ENCODE peak calls at places on chromosomes 4 and X, in five cellular contexts. Y, Z, A, T and F are unnamed samples.

GRCh38 chr4:166421556-166422156 is 548.6 kb downstream of the TLL1 start:
- DNase-seq in Y (no peak), Z (no peak), A (no peak), T (no peak), F (no peak)

GRCh38 chrX:101206471-101206870 is 13.1 kb upstream of the DRP2 start:
- DNase-seq in Y (peak; percentile 3), Z (peak; percentile 29), A (no peak), T (no peak), F (peak; percentile 28)

GRCh38 chr4:22348410-22348809 is 167.5 kb downstream of the ADGRA3 start:
- DNase-seq in Y (no peak), Z (no peak), A (no peak), T (no peak), F (no peak)

GRCh38 chrX:12702509-12703091 is 88.6 kb upstream of the PRPS2 start:
- DNase-seq in Y (no peak), Z (peak; percentile 3), A (no peak), T (no peak), F (peak; percentile 16)

GRCh38 chr4:25065451-25065850 is 34.7 kb upstream of the LGI2 start:
- DNase-seq in Y (no peak), Z (no peak), A (no peak), T (no peak), F (no peak)

GRCh38 chr4:102501635-102502382 is 650 bp downstream of the NFKB1 start:
- DNase-seq in Y (peak; percentile 89), Z (peak; percentile 84), A (peak; percentile 88), T (peak; percentile 57), F (peak; percentile 59)

GRCh38 chr4:184011810-184012209 is 106.7 kb downstream of the STOX2 start:
- DNase-seq in Y (no peak), Z (no peak), A (no peak), T (no peak), F (no peak)

GRCh38 chr4:54658321-54659093 is 750 bp downstream of the KIT start:
- DNase-seq in Y (peak; percentile 42), Z (peak; percentile 75), A (peak; percentile 81), T (no peak), F (peak; percentile 73)

GRCh38 chr4:100986360-100986868 is 360.9 kb downstream of the PPP3CA start:
- DNase-seq in Y (no peak), Z (peak; percentile 2), A (no peak), T (no peak), F (no peak)

GRCh38 chr4:162838671-162839070 is 328.0 kb downstream of the NAF1 start:
- DNase-seq in Y (no peak), Z (no peak), A (no peak), T (no peak), F (no peak)

GRCh38 chrX:95059909-95060308 is 1385.9 kb downstream of the FAM133A start:
- DNase-seq in Y (no peak), Z (no peak), A (no peak), T (no peak), F (no peak)

GRCh38 chr4:39518484-39518883 is 8.8 kb downstream of the UGDH start:
- DNase-seq in Y (no peak), Z (no peak), A (no peak), T (no peak), F (no peak)

GRCh38 chr4:158193171-158193749 is 17.0 kb upstream of the TMEM144 start:
- DNase-seq in Y (peak; percentile 58), Z (peak; percentile 37), A (no peak), T (no peak), F (peak; percentile 25)

GRCh38 chr4:80101768-80102116 is 28.7 kb upstream of the ANTXR2 start:
- DNase-seq in Y (no peak), Z (no peak), A (no peak), T (no peak), F (no peak)

GRCh38 chr4:40168070-40168469 is 28.8 kb upstream of the RHOH start:
- DNase-seq in Y (no peak), Z (no peak), A (no peak), T (no peak), F (no peak)

GRCh38 chr4:78666830-78667258 is 109.3 kb upstream of the BMP2K start:
- DNase-seq in Y (no peak), Z (no peak), A (no peak), T (no peak), F (no peak)

DNA sequence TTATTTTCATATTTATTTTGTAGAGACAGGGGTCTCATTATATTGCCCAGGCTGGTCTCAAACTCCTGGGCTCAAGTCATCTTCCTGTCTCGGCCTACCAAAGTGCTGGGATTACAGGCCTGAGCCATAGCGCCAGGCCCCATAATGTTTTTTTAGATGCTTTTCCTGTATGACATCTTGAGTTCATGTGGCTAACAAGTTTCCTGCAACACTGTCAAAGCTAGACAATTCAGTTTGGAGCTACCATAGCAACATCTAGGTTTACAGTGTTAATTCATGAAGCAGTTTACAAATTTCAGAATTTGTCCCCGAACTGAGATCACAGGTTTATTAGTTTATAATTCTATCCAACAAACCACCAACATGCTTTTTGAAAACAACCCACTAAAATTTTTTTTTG is 6.4 kb upstream of the IL13RA2 start:
- DNase-seq in Y (no peak), Z (no peak), A (no peak), T (no peak), F (no peak)
- H3K27me3 ChIP-seq in Y (no peaks in the 10 kb centered on the region), Z (no peaks in the 10 kb centered on the region), A (no peaks in the 10 kb centered on the region), T (no peaks in the 10 kb centered on the region), F (no peaks in the 10 kb centered on the region)

DNA sequence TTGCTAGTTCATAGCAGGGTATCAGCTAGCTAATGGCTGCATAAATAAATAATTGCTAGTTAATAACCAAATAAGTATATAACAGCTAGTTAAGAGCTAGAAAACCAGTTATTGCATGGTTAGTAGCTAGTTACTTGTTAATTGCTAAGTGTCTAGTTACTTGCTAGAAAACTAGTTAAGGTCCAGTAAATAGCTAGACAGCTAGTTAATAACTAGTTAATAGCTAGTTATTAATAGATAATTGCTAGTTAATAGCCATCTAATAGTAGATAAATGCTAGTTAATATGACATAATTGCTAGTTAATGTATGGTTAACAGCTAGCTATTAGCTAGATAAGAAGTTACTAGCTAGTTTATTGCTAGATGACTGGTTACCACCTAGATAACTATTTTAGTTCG is 629.9 kb upstream of the CT83 start:
- DNase-seq in Y (no peak), Z (no peak), A (no peak), T (no peak), F (no peak)
- H3K27me3 ChIP-seq in Y (no peaks in the 10 kb centered on the region), Z (no peaks in the 10 kb centered on the region), A (no peaks in the 10 kb centered on the region), T (no peaks in the 10 kb centered on the region), F (no peaks in the 10 kb centered on the region)

DNA sequence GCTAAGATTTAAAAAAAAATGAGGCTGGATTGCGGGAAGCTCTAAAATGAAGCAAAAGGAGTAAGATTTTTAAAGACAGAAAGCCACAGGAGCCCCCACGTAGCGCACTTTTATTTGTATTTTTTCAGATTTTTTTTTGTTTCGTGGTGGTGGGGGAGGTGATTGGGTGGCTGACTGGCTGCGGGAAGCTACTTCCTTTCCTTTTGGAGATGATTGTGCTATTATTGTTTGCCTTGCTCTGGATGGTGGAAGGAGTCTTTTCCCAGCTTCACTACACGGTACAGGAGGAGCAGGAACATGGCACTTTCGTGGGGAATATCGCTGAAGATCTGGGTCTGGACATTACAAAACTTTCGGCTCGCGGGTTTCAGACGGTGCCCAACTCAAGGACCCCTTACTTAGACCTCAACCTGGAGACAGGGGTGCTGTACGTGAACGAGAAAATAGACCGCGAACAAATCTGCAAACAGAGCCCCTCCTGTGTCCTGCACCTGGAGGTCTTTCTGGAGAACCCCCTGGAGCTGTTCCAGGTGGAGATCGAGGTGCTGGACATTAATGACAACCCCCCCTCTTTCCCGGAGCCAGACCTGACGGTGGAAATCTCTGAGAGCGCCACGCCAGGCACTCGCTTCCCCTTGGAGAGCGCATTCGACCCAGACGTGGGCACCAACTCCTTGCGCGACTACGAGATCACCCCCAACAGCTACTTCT is 993 bp downstream of the PCDH10 start:
- DNase-seq in Y (no peak), Z (no peak), A (no peak), T (no peak), F (peak; percentile 6)
- H3K27me3 ChIP-seq in Y (peaks cover 11% of the 10 kb centered on the region), Z (no peaks in the 10 kb centered on the region), A (no peaks in the 10 kb centered on the region), T (no peaks in the 10 kb centered on the region), F (peaks cover 70% of the 10 kb centered on the region)

GRCh38 chr4:186441502-186441901 is 113.9 kb downstream of the MTNR1A start:
- DNase-seq in Y (no peak), Z (no peak), A (no peak), T (no peak), F (no peak)
- H3K27me3 ChIP-seq in Y (no peaks in the 10 kb centered on the region), Z (no peaks in the 10 kb centered on the region), A (no peaks in the 10 kb centered on the region), T (no peaks in the 10 kb centered on the region), F (no peaks in the 10 kb centered on the region)

DNA sequence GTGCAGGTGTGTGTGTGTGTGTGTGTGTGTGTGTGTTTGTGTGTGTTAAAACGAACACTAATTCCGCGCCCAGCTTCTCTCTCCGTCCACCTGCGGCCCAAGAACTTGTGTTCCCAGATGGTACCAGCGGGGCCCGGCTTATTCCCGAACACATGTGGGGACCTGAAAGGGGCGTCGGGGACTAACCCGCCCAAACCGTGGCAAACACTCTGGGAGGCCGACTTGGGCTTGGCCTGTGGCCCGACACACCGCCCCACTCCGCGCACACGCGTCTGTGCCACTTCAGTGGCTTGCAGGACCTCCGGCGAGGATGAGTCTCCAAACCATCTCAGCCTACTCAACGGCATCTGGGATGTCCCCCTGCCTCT is 870 bp upstream of the HHIP start:
- DNase-seq in Y (no peak), Z (no peak), A (no peak), T (no peak), F (no peak)
- H3K27me3 ChIP-seq in Y (peaks cover 7% of the 10 kb centered on the region), Z (no peaks in the 10 kb centered on the region), A (no peaks in the 10 kb centered on the region), T (peaks cover 7% of the 10 kb centered on the region), F (peaks cover 49% of the 10 kb centered on the region)

DNA sequence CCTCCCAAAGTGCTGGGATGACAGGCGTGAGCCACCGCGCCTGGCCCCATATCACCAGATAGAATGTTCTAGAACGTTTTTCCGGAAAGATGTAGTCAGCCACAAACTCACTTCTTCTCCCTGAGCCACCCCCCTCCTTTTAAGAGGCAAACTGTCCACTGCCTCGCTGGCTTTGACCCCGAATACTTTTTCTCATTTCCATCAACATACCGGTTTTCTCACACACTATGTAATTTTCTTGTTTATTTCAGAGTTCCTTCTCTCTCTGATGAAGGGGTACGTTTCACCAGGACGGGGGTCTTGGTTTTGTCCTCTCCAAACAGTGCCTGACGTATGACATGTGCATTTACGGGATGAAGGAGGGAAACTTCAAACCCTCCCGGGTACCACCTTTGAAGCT is 74.0 kb downstream of the CRLF2 start:
- DNase-seq in Y (no peak), Z (no peak), A (no peak), T (no peak), F (no peak)
- H3K27me3 ChIP-seq in Y (no peaks in the 10 kb centered on the region), Z (no peaks in the 10 kb centered on the region), A (no peaks in the 10 kb centered on the region), T (no peaks in the 10 kb centered on the region), F (no peaks in the 10 kb centered on the region)

GRCh38 chr4:1002131-1002630 is 9.0 kb upstream of the SLC26A1 start:
- DNase-seq in Y (no peak), Z (peak; percentile 49), A (peak; percentile 65), T (no peak), F (peak; percentile 87)
- H3K27me3 ChIP-seq in Y (peaks cover 13% of the 10 kb centered on the region), Z (no peaks in the 10 kb centered on the region), A (no peaks in the 10 kb centered on the region), T (peaks cover 20% of the 10 kb centered on the region), F (peaks cover 46% of the 10 kb centered on the region)

GRCh38 chrX:2692221-2693122 is 1.4 kb downstream of the CD99 start:
- DNase-seq in Y (peak; percentile 52), Z (no peak), A (peak; percentile 81), T (no peak), F (peak; percentile 63)
- H3K27me3 ChIP-seq in Y (no peaks in the 10 kb centered on the region), Z (no peaks in the 10 kb centered on the region), A (no peaks in the 10 kb centered on the region), T (no peaks in the 10 kb centered on the region), F (peaks cover 33% of the 10 kb centered on the region)

GRCh38 chrX:26071618-26072017 is 66.5 kb upstream of the MAGEB18 start:
- DNase-seq in Y (no peak), Z (no peak), A (peak; percentile 16), T (no peak), F (no peak)
- H3K27me3 ChIP-seq in Y (no peaks in the 10 kb centered on the region), Z (no peaks in the 10 kb centered on the region), A (no peaks in the 10 kb centered on the region), T (no peaks in the 10 kb centered on the region), F (no peaks in the 10 kb centered on the region)